ENCODE peak calls at places on chromosomes 3 and 15, in six cellular contexts. D, I, V, B, R and C are unnamed samples.

GRCh38 chr15:73862276-73862675 is 11.1 kb upstream of the TBC1D21 start:
- DNase-seq in D (no peak), I (no peak), V (no peak), B (no peak), R (no peak), C (no peak)

GRCh38 chr15:42143866-42144625 is 12.4 kb downstream of the PLA2G4F start:
- DNase-seq in D (no peak), I (no peak), V (no peak), B (no peak), R (no peak), C (no peak)

GRCh38 chr3:39383190-39383912 is at the start of gene SLC25A38:
- DNase-seq in D (peak), I (peak), V (peak), B (no peak), R (peak), C (peak)

GRCh38 chr3:156620901-156621300 is 53.5 kb upstream of the TIPARP start:
- DNase-seq in D (no peak), I (no peak), V (no peak), B (no peak), R (no peak), C (no peak)

GRCh38 chr3:57646723-57647122 is 46.2 kb downstream of the DENND6A start:
- DNase-seq in D (no peak), I (no peak), V (peak), B (no peak), R (no peak), C (peak)

GRCh38 chr15:57527382-57528091 is 64.2 kb upstream of the MYZAP start:
- DNase-seq in D (peak), I (peak), V (peak), B (peak), R (peak), C (peak)

GRCh38 chr3:34015204-34016142 is 217.0 kb downstream of the PDCD6IP start:
- DNase-seq in D (no peak), I (no peak), V (no peak), B (no peak), R (peak), C (no peak)

GRCh38 chr3:126419151-126419703 is 24.5 kb downstream of the CFAP100 start:
- DNase-seq in D (no peak), I (no peak), V (peak), B (no peak), R (no peak), C (no peak)

GRCh38 chr15:52642386-52643361 is 36.5 kb downstream of the ATOSA start:
- DNase-seq in D (no peak), I (no peak), V (no peak), B (no peak), R (no peak), C (no peak)

GRCh38 chr3:10088256-10088655 is 19.8 kb downstream of the FANCD2OS start:
- DNase-seq in D (no peak), I (no peak), V (no peak), B (no peak), R (no peak), C (no peak)

GRCh38 chr3:159074756-159075155 is 272.9 kb downstream of the MFSD1 start:
- DNase-seq in D (no peak), I (no peak), V (no peak), B (no peak), R (no peak), C (no peak)

GRCh38 chr3:50570508-50571279 is 1.4 kb downstream of the HEMK1 start:
- DNase-seq in D (no peak), I (no peak), V (no peak), B (no peak), R (no peak), C (no peak)

GRCh38 chr15:73368301-73369072 is at the start of gene HCN4:
- DNase-seq in D (peak), I (no peak), V (peak), B (no peak), R (no peak), C (no peak)

GRCh38 chr3:141482250-141482937 is 4.4 kb upstream of the RASA2 start:
- DNase-seq in D (no peak), I (no peak), V (no peak), B (no peak), R (peak), C (peak)

GRCh38 chr3:105222568-105223093 is 144.1 kb upstream of the ALCAM start:
- DNase-seq in D (no peak), I (no peak), V (no peak), B (no peak), R (peak), C (no peak)

GRCh38 chr15:70299931-70300858 is 202.5 kb upstream of the TLE3 start:
- DNase-seq in D (no peak), I (no peak), V (no peak), B (peak), R (no peak), C (no peak)

GRCh38 chr15:58552505-58553364 is 120.9 kb downstream of the LIPC start:
- DNase-seq in D (peak), I (no peak), V (no peak), B (no peak), R (no peak), C (no peak)

GRCh38 chr15:40769310-40770146 is at the start of gene C15orf62:
- DNase-seq in D (no peak), I (no peak), V (peak), B (peak), R (no peak), C (no peak)

GRCh38 chr15:67195305-67195704 is 59.2 kb downstream of the AAGAB start:
- DNase-seq in D (no peak), I (no peak), V (no peak), B (no peak), R (no peak), C (no peak)

GRCh38 chr15:70795311-70795665 is 31.9 kb upstream of the UACA start:
- DNase-seq in D (no peak), I (no peak), V (no peak), B (no peak), R (peak), C (peak)

GRCh38 chr15:36414670-36415069 is 164.8 kb upstream of the CDIN1 start:
- DNase-seq in D (no peak), I (no peak), V (no peak), B (no peak), R (no peak), C (no peak)

GRCh38 chr3:152317956-152318355 is 49.2 kb downstream of the MBNL1 start:
- DNase-seq in D (no peak), I (no peak), V (no peak), B (no peak), R (no peak), C (no peak)

GRCh38 chr3:156826144-156826895 is at the start of gene LEKR1:
- DNase-seq in D (peak), I (no peak), V (peak), B (peak), R (peak), C (peak)

GRCh38 chr3:7779331-7779730 is 722.3 kb upstream of the LMCD1 start:
- DNase-seq in D (no peak), I (no peak), V (no peak), B (no peak), R (no peak), C (peak)

GRCh38 chr3:187064210-187065115 is 74.8 kb downstream of the RPL39L start:
- DNase-seq in D (no peak), I (no peak), V (peak), B (no peak), R (peak), C (no peak)

GRCh38 chr3:52039846-52040245 is 16.5 kb downstream of the DUSP7 start:
- DNase-seq in D (no peak), I (no peak), V (no peak), B (no peak), R (peak), C (no peak)

GRCh38 chr3:124149774-124150173 is 157.8 kb upstream of the ROPN1 start:
- DNase-seq in D (no peak), I (no peak), V (no peak), B (no peak), R (no peak), C (no peak)

GRCh38 chr3:150830094-150830681 is 67.2 kb upstream of the SIAH2 start:
- DNase-seq in D (peak), I (no peak), V (peak), B (no peak), R (peak), C (peak)

GRCh38 chr3:33001889-33002288 is 50.4 kb downstream of the CCR4 start:
- DNase-seq in D (no peak), I (no peak), V (no peak), B (no peak), R (no peak), C (no peak)

DNA sequence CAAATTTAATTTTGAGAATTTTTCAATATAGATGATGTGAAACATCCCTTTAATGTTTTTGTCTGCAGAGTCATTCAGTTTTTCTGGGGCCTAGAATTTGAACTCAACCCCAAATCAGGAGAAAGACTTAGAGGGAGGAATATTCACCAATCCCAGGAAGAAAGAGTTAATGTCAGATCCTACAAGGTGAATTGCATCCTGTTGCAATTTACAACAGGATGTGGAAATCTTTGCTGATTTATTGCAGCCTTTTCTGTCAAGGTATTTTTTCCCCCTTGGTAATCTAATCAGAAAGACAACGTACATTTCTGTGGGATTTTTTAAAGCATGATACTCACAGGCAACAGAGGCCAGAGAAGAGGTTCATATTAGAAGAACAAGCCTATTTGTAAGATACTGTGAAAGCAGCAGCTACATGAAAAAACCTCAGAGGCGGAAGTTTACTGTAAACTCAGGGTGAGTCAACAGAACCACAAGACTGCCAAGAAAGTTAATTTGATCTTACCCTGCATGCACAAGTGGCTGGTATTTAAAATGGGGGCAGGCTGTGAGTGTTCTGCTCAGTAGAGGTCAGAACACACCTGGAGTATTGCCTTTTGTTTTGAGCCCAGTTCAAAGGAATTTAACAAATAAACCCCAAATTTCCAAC is 531.8 kb downstream of the AGBL1 start:
- DNase-seq in D (no peak), I (no peak), V (no peak), B (no peak), R (no peak), C (no peak)
- TF ChIP-seq YY1 in D (no peak), I (no peak), V (no peak), B (no peak), R (no peak), C (no peak)

GRCh38 chr15:99421172-99421656 is 144.6 kb upstream of the MEF2A start:
- DNase-seq in D (no peak), I (no peak), V (no peak), B (no peak), R (peak), C (no peak)

GRCh38 chr15:99424978-99425665 is 140.7 kb upstream of the MEF2A start:
- DNase-seq in D (no peak), I (no peak), V (peak), B (no peak), R (peak), C (no peak)

GRCh38 chr15:99424131-99424571 is 141.6 kb upstream of the MEF2A start:
- DNase-seq in D (no peak), I (no peak), V (no peak), B (no peak), R (no peak), C (no peak)

GRCh38 chr15:99423186-99424130 is 142.3 kb upstream of the MEF2A start:
- DNase-seq in D (no peak), I (no peak), V (no peak), B (no peak), R (no peak), C (no peak)

DNA sequence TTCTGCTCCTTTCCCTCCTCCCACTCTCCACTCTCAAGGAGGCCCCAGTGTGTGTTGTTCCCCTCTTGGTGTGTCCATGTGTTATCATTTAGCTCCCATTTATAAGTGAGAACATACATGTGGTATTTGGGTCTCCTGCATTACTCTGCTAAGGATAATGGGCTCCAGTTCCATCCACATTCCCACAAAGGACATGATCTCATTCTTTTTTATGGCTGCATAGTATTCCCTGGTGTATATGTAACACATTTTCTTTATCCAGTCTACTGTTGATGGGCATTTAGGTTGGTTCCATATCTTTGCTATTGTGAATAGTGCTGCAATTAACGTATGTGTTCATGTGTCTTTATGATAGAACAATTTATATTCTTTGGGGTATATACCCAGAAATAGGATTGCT is 144.0 kb upstream of the MEF2A start:
- DNase-seq in D (no peak), I (no peak), V (no peak), B (no peak), R (no peak), C (no peak)
- TF ChIP-seq RAD21 in D (no peak), I (no peak), V (no peak), B (no peak), R (no peak), C (no peak)

DNA sequence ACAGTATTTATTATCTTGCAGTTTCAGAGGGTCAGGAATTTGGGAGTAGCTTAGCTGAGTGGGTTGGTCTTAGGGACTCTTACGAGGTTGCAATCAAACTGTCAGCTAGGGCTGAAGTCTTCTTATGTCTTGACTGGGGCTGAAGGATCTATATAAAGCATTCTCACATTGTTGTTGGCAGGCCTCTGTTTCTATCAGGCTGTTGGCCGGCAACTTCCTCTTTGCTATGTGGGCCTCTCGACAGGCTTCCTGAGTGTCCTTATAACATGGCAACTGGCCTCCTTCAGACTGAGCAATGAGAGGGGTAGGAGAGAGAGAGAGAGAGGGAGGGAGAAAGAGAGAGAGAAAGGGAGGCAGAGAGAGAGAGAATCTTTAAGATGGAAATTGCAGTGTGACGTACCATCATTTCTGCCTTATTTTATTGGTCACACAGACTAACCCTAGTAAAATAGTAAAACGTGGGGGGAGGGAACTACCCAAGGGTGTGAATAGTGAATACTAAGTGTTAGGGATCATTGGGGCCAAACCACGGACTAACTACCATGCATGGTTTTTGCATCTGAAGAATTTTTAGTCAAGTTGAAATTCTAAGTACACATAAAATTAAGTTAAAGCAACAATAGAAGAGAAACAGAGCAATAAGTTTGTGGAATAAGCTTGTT is 16.1 kb downstream of the FGF7 start:
- DNase-seq in D (no peak), I (no peak), V (no peak), B (peak), R (no peak), C (no peak)
- TF ChIP-seq MAX in D (no peak), I (no peak), V (no peak), B (no peak), R (no peak), C (no peak)

GRCh38 chr3:143851331-143852017 is 3.2 kb upstream of the SLC9A9 start:
- DNase-seq in D (no peak), I (no peak), V (no peak), B (no peak), R (no peak), C (no peak)

GRCh38 chr3:143850877-143851276 is 2.6 kb upstream of the SLC9A9 start:
- DNase-seq in D (no peak), I (no peak), V (no peak), B (no peak), R (no peak), C (no peak)

GRCh38 chr3:143848707-143849106 is 439 bp upstream of the SLC9A9 start:
- DNase-seq in D (no peak), I (no peak), V (no peak), B (no peak), R (no peak), C (no peak)

GRCh38 chr3:143847787-143848631 is at the start of gene SLC9A9:
- DNase-seq in D (no peak), I (no peak), V (no peak), B (peak), R (no peak), C (no peak)

DNA sequence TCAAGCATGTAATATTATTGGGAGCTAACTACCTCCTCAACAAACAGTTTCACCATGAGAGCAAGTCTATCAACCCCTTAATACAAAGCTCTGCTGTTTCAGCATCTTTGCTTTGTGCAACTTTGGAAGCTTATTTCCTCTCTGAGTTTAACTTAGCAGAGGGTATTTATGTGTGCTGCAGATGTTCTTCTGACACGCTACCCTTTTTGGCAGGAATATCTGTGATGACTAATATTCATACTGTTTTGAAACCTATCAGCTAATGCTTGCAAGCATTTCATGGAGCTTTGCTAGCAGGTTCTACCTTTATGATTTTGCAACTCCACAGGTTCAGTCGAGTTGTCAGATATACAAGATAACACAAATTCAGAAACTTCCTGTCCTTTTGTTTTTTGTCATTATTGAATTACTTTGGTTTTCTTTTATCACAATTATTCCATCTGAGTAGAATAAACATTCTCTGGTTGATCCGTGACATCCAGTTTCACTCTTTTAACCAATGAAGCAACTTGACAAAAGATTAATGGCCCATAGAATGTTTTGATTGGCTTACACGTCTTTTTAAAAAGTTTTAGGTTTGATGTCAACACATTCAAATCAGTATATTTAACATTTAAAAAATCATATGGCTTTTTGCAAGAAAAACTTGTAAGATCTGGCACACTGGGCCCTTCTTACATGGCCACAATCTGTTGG is 1.7 kb upstream of the SLC9A9 start:
- DNase-seq in D (no peak), I (no peak), V (no peak), B (peak), R (no peak), C (no peak)
- TF ChIP-seq YY1 in D (no peak), I (no peak), V (no peak), B (no peak), R (no peak), C (no peak)

DNA sequence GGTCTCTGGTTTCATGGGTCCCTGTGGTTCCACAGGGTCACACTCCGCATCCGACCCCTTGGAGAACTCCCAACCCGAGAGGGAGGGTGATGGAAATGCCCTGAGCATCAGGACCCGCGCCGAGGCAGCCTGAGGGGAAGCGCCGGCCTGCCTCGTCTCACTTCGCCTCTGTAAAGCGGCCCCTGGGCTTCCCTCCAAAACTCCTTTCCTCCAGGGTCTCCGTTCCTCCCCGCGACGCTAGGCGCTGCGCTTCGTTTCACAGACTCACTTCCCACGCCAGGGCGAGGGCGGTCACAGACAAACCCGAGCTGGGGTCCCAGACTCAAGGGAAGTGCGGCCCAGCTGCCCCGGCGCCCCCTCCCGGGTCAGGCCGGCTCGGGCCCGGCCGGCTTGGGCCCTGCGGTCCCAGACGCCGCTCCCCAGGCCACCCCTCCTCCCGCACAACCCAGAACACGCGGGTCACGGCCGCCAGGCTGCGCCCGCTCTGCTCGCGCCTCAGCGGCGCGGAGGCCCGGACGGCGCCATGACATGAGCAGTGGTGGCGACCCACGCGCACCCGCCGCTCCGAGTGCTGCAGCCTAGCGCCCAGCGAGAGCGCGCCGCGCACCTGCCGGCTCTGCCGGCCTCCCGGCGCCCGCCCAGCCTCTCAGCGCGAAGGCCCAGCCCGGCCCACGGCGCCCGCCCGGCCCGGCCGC is 619 bp downstream of the NUP210 start:
- DNase-seq in D (peak), I (no peak), V (peak), B (no peak), R (no peak), C (no peak)
- TF ChIP-seq RAD21 in D (peak), I (no peak), V (no peak), B (no peak), R (peak), C (no peak)